ENCODE peak calls at places on chromosomes 2 and 18, in ten cellular contexts. C is heart left ventricle; L is left ventricle myocardium inferior; F is body of pancreas; Q is AG04450; K is astrocyte of the spinal cord; S is suprapubic skin; Z is lung; J is activated CD8-positive, alpha-beta T cell treated with anti-CD3 and anti-CD28 coated beads for 36 hours; B is HFFc6. G is an unnamed sample.

GRCh38 chr2:206688453-206688852 is 29.7 kb downstream of the DYTN start:
- DNase-seq in C (no peak), L (no peak), F (no peak), Q (no peak), K (no peak), S (no peak), Z (no peak), J (no peak), B (no peak), G (no peak)

GRCh38 chr2:43455735-43456642 is 139.8 kb downstream of the THADA start:
- DNase-seq in C (no peak), L (no peak), F (no peak), Q (no peak), K (peak), S (no peak), Z (no peak), J (no peak), B (peak), G (no peak)

GRCh38 chr2:69322631-69323030 is 64.4 kb downstream of the GFPT1 start:
- DNase-seq in C (no peak), L (no peak), F (no peak), Q (no peak), K (no peak), S (no peak), Z (no peak), J (no peak), B (no peak), G (no peak)

GRCh38 chr2:109164739-109165221 is 35.8 kb downstream of the SH3RF3 start:
- DNase-seq in C (peak), L (no peak), F (peak), Q (no peak), K (peak), S (no peak), Z (no peak), J (no peak), B (peak), G (no peak)

GRCh38 chr18:45171575-45172225 is 443.6 kb upstream of the SLC14A2 start:
- DNase-seq in C (peak), L (no peak), F (no peak), Q (no peak), K (peak), S (no peak), Z (no peak), J (no peak), B (no peak), G (no peak)

GRCh38 chr2:207516206-207516605 is 13.6 kb upstream of the CREB1 start:
- DNase-seq in C (no peak), L (no peak), F (no peak), Q (no peak), K (peak), S (no peak), Z (no peak), J (no peak), B (peak), G (no peak)

GRCh38 chr2:118752762-118753429 is 94.6 kb downstream of the EN1 start:
- DNase-seq in C (no peak), L (no peak), F (no peak), Q (no peak), K (no peak), S (no peak), Z (no peak), J (no peak), B (no peak), G (no peak)

GRCh38 chr2:128644745-128645256 is 326.1 kb upstream of the HS6ST1 start:
- DNase-seq in C (no peak), L (no peak), F (no peak), Q (no peak), K (no peak), S (peak), Z (peak), J (no peak), B (no peak), G (no peak)

GRCh38 chr2:6881516-6881915 is 3.9 kb downstream of the RSAD2 start:
- DNase-seq in C (no peak), L (no peak), F (no peak), Q (no peak), K (no peak), S (no peak), Z (no peak), J (no peak), B (no peak), G (no peak)

GRCh38 chr2:119276864-119277263 is 53.2 kb downstream of the STEAP3 start:
- DNase-seq in C (no peak), L (no peak), F (no peak), Q (no peak), K (no peak), S (no peak), Z (no peak), J (no peak), B (no peak), G (no peak)

GRCh38 chr2:187994464-187995331 is 297.0 kb upstream of the GULP1 start:
- DNase-seq in C (peak), L (no peak), F (no peak), Q (no peak), K (no peak), S (no peak), Z (no peak), J (peak), B (peak), G (no peak)

GRCh38 chr2:31362581-31362980 is 52.0 kb downstream of the XDH start:
- DNase-seq in C (no peak), L (no peak), F (no peak), Q (no peak), K (no peak), S (no peak), Z (no peak), J (no peak), B (no peak), G (no peak)

GRCh38 chr2:45781464-45781811 is 130.0 kb downstream of the PRKCE start:
- DNase-seq in C (no peak), L (no peak), F (no peak), Q (no peak), K (no peak), S (no peak), Z (no peak), J (no peak), B (no peak), G (no peak)

GRCh38 chr2:172586255-172586891 is 30.5 kb downstream of the PDK1 start:
- DNase-seq in C (no peak), L (no peak), F (no peak), Q (no peak), K (peak), S (no peak), Z (no peak), J (no peak), B (no peak), G (no peak)

GRCh38 chr2:96574364-96574763 is 37.8 kb downstream of the ARID5A start:
- DNase-seq in C (no peak), L (no peak), F (no peak), Q (no peak), K (no peak), S (no peak), Z (no peak), J (no peak), B (no peak), G (no peak)
- TF ChIP-seq CTCF in C (no peak), L (no peak), F (no peak), Q (peak), K (peak), S (no peak), Z (no peak), J (no peak), B (peak), G (no peak)

GRCh38 chr2:146312899-146313298 is 1531.9 kb upstream of the ACVR2A start:
- DNase-seq in C (no peak), L (no peak), F (no peak), Q (no peak), K (peak), S (no peak), Z (no peak), J (no peak), B (peak), G (no peak)
- TF ChIP-seq CTCF in C (peak), L (peak), F (peak), Q (peak), K (peak), S (no peak), Z (no peak), J (no peak), B (peak), G (peak)

DNA sequence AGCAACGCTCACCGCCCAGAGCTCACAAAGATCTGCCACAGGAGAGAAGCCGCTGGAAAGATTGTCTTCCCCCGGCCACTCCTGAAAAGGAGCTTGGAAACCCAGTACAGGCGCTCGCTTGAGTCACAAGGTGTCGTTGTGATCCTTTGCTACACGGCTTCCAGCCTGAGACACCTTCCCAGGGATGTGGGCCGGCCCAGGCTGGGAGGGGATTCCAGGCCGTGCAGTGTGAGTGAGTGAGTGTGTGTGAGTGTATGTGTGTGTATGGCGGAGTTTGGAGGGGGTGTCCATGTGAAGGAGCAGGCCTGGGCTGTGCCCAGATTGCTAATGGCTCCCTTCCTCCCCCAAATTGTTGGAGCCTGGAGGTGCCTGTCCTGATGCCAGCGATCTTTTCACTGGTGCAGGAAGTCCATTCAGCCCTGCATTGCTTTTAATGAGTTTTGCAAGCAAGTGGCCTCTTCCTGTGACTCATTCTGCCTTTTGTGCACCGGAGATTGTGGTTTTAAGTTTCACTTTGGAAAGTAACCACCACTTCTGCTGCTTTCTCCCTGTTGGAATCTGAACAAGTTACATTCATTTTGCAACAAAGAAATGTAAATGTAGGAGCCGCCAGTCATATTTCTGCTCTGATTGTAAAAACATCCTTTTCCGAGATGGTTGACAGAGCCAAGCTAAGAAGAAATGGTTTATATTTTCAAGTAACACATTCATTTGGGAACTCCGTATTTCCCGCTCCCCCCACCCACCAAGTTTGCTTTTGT is 83.7 kb downstream of the LPIN1 start:
- DNase-seq in C (peak), L (peak), F (peak), Q (peak), K (peak), S (peak), Z (peak), J (peak), B (peak), G (peak)
- TF ChIP-seq CTCF in C (peak), L (peak), F (no peak), Q (peak), K (peak), S (no peak), Z (no peak), J (no peak), B (peak), G (peak)

DNA sequence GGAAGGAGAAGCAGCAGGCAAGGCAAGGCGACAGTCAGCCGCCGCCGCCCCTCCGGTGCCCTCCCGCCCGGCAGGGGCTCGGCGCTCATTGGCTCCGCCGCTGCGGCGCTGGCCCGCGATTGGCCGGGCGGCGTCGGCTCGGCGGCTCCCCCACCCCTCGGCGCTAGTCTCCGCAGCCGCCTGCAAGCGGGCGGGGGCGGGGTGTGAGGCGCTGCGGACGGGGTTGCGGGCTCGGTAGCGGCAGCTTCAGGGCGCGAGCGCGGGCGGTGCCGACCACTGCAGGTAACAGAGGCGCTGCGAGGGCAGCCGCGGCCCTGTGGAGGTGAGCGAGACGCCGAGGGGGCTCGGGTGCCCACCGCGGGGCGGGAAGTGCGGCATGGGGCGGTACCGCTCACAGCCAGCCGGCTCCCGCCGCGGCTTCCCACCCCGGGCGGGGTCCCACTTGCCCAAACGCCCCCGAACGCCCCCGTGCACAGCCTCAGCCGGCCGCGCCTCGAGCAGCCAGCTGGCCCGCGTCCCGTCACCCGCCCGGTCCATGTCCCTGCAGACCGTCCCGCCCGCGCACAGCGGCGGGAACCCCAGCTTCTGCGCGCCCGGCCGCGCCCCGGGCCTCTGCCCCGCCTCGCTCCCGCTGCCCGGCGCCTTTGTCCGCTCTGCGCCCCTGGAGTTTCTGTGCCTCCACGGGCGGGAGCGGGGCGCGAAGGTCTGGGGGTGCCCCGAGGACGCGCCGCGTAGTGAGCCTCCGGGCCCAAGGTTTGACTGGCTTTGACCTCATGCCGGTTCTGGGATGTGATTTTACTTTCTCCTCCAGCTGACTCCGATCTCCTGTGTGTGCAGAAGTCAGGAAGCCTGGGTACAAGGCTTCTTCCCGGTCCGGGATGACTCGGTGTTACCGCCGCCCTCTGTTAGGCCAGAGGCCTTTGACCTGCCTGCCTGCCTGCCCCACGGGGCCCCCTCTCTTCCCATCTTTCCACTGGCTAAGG is at the start of gene SANBR:
- DNase-seq in C (peak), L (peak), F (peak), Q (no peak), K (peak), S (peak), Z (peak), J (peak), B (peak), G (peak)
- TF ChIP-seq CTCF in C (no peak), L (peak), F (no peak), Q (no peak), K (no peak), S (no peak), Z (no peak), J (no peak), B (no peak), G (peak)

GRCh38 chr18:11070593-11070992 is 78.8 kb downstream of the PIEZO2 start:
- DNase-seq in C (no peak), L (no peak), F (no peak), Q (no peak), K (no peak), S (no peak), Z (no peak), J (no peak), B (no peak), G (no peak)
- TF ChIP-seq CTCF in C (no peak), L (no peak), F (no peak), Q (no peak), K (no peak), S (no peak), Z (no peak), J (no peak), B (no peak), G (no peak)

GRCh38 chr18:74963820-74964446 is 245.0 kb downstream of the PTGR3 start:
- DNase-seq in C (peak), L (no peak), F (peak), Q (no peak), K (peak), S (no peak), Z (peak), J (no peak), B (peak), G (no peak)
- TF ChIP-seq CTCF in C (peak), L (peak), F (peak), Q (peak), K (peak), S (no peak), Z (peak), J (peak), B (peak), G (no peak)

DNA sequence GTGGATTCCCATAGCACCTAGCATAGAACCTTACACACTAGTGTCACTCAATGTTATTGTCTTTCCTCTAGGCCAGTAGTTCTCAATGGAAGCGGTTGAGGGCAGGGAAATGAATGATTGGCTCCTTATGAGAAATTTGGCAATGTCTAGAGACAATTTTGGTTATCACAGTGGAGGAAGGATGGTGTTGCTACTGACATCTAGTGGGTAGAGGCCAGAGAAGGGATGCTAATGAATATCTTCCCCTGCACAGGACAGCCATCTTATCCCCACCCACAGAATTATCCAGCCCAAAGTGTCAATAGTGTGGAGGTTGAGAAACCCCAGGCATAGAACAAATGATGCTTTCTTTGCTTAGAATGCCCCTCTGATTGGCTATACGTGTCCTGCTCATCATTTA is 15.8 kb downstream of the C18orf63 start:
- DNase-seq in C (no peak), L (no peak), F (no peak), Q (peak), K (peak), S (no peak), Z (no peak), J (no peak), B (peak), G (no peak)
- TF ChIP-seq CTCF in C (peak), L (peak), F (no peak), Q (peak), K (peak), S (no peak), Z (no peak), J (peak), B (peak), G (no peak)

GRCh38 chr18:31683106-31683505 is 1.3 kb downstream of the B4GALT6 start:
- DNase-seq in C (no peak), L (no peak), F (no peak), Q (no peak), K (no peak), S (no peak), Z (no peak), J (no peak), B (no peak), G (no peak)

GRCh38 chr18:31678425-31678824 is 6.0 kb downstream of the B4GALT6 start:
- DNase-seq in C (no peak), L (no peak), F (no peak), Q (no peak), K (no peak), S (no peak), Z (no peak), J (no peak), B (no peak), G (no peak)

GRCh38 chr18:31679806-31680793 is 4.3 kb downstream of the B4GALT6 start:
- DNase-seq in C (no peak), L (no peak), F (no peak), Q (no peak), K (no peak), S (no peak), Z (no peak), J (no peak), B (no peak), G (no peak)

GRCh38 chr18:31679133-31679731 is 5.1 kb downstream of the B4GALT6 start:
- DNase-seq in C (no peak), L (no peak), F (no peak), Q (no peak), K (peak), S (no peak), Z (no peak), J (no peak), B (no peak), G (no peak)

DNA sequence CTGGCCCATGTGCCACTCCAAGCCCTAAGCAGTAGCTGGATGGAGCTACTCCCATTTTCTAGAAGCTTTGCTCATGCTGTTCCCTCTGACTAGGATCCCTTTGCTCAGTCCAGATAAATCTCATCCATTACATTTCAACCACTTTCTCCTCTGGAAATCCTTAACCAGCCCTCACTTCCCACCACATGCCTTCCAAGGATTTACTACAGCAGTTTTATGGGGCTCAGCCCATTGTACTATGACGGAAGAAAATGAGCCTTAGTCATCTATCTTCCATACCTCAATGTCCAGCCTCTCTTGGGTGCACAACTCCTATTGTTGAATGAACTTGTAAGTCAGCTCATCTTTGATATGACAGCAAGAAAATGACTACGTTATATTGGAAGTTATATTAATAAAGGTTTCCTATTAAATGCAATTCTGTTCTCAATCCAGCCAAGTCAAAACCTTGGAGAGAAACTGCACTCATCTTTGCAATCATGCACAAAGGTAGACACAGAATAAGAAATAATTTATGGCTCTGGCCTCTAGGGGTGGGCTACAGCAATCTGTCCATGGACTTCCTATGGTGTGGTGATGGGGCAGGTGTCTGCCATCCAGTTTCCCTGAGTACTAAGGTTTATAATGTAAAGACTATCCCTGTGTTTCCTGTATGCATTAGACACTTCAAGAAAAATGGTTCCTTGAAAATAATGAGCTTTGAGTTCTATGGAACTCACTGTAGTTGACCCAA is 3.4 kb downstream of the B4GALT6 start:
- DNase-seq in C (no peak), L (no peak), F (no peak), Q (no peak), K (peak), S (no peak), Z (no peak), J (peak), B (no peak), G (no peak)
- TF ChIP-seq CTCF in C (no peak), L (peak), F (peak), Q (no peak), K (no peak), S (no peak), Z (no peak), J (peak), B (no peak), G (no peak)